ENCODE peak calls at places on chromosomes 1 and 21, in six cellular contexts. B, F, G, I, Q and M are unnamed samples.

GRCh38 chr1:159090566-159091546 is 14.3 kb upstream of the AIM2 start:
- DNase-seq in B (no peak), F (no peak), G (no peak), I (no peak), Q (no peak), M (no peak)

GRCh38 chr1:21244986-21245687 is 45.1 kb downstream of the ECE1 start:
- DNase-seq in B (peak), F (peak), G (peak), I (no peak), Q (no peak), M (no peak)

GRCh38 chr1:52365091-52365745 is 787 bp downstream of the CC2D1B start:
- DNase-seq in B (peak), F (peak), G (peak), I (no peak), Q (no peak), M (no peak)

GRCh38 chr1:42944207-42944928 is 14.3 kb downstream of the SLC2A1 start:
- DNase-seq in B (no peak), F (no peak), G (no peak), I (no peak), Q (no peak), M (no peak)

GRCh38 chr1:109621402-109622101 is 1.9 kb downstream of the AMPD2 start:
- DNase-seq in B (no peak), F (no peak), G (no peak), I (no peak), Q (no peak), M (no peak)

GRCh38 chr1:37722181-37723071 is 30.1 kb downstream of the CDCA8 start:
- DNase-seq in B (no peak), F (no peak), G (no peak), I (no peak), Q (no peak), M (no peak)

GRCh38 chr1:203328714-203329122 is 22.2 kb downstream of the FMOD start:
- DNase-seq in B (peak), F (peak), G (peak), I (no peak), Q (peak), M (no peak)

GRCh38 chr1:63752176-63752575 is 21.6 kb upstream of the ROR1 start:
- DNase-seq in B (no peak), F (no peak), G (no peak), I (no peak), Q (no peak), M (no peak)

GRCh38 chr1:193060938-193061337 is 1.5 kb downstream of the RO60 start:
- DNase-seq in B (peak), F (no peak), G (no peak), I (no peak), Q (no peak), M (no peak)

GRCh38 chr21:35506352-35506751 is 457.2 kb upstream of the RUNX1 start:
- DNase-seq in B (no peak), F (no peak), G (peak), I (no peak), Q (no peak), M (no peak)

GRCh38 chr1:153518562-153518961 is 17.2 kb downstream of the S100A6 start:
- DNase-seq in B (no peak), F (no peak), G (no peak), I (no peak), Q (no peak), M (no peak)

GRCh38 chr1:111624382-111624781 is 4.8 kb downstream of the RAP1A start:
- DNase-seq in B (no peak), F (no peak), G (no peak), I (no peak), Q (no peak), M (peak)

GRCh38 chr1:16905856-16906702 is 10.3 kb downstream of the RNU1-2 start:
- DNase-seq in B (no peak), F (no peak), G (no peak), I (no peak), Q (no peak), M (no peak)

GRCh38 chr1:61453111-61453961 is 271.6 kb downstream of the TM2D1 start:
- DNase-seq in B (peak), F (peak), G (peak), I (peak), Q (peak), M (peak)
- TF ChIP-seq CREB1 in B (no peak), F (no peak), G (no peak), I (peak), Q (peak), M (no peak)

GRCh38 chr21:36709868-36710728 is 11.2 kb downstream of the SIM2 start:
- DNase-seq in B (no peak), F (peak), G (peak), I (no peak), Q (no peak), M (no peak)

GRCh38 chr21:36710729-36711048 is 11.8 kb downstream of the SIM2 start:
- DNase-seq in B (no peak), F (no peak), G (peak), I (no peak), Q (no peak), M (no peak)

GRCh38 chr21:36708512-36709029 is 9.7 kb downstream of the SIM2 start:
- DNase-seq in B (no peak), F (no peak), G (peak), I (no peak), Q (no peak), M (no peak)

GRCh38 chr21:36707763-36708511 is 9.0 kb downstream of the SIM2 start:
- DNase-seq in B (no peak), F (no peak), G (peak), I (no peak), Q (no peak), M (no peak)

DNA sequence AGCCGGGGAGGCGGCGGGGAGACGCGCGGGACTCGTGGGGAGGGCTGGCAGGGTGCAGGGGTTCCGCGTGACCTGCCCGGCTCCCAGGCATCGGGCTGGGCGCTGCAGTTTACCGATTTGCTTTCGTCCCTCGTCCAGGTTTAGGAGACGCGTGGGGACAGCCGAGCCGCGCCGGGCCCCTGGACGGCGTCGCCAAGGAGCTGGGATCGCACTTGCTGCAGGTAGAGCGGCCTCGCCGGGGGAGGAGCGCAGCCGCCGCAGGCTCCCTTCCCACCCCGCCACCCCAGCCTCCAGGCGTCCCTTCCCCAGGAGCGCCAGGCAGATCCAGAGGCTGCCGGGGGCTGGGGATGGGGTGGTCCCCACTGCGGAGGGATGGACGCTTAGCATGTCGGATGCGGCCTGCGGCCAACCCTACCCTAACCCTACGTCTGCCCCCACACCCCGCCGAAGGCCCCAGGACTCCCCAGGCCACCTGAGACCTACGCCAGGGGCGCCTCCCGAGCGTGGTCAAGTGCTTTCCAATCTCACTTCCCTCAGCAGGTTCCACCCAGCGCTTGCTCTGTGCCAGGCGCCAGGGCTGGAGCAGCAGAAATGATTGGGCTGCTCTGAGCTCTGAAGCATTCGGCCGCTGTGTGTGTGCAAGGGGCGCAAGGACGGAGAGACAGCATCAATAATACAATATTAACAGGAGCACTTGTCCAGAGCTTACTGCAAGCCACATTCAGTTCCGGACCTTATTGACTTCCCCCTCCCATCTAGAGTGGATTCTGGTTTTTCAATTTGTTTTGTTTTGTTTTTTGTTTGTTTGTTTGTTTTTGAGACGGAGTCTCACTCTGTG is 10.3 kb downstream of the SIM2 start:
- DNase-seq in B (no peak), F (peak), G (peak), I (no peak), Q (no peak), M (no peak)
- TF ChIP-seq CREB1 in B (no peak), F (no peak), G (no peak), I (no peak), Q (no peak), M (no peak)

DNA sequence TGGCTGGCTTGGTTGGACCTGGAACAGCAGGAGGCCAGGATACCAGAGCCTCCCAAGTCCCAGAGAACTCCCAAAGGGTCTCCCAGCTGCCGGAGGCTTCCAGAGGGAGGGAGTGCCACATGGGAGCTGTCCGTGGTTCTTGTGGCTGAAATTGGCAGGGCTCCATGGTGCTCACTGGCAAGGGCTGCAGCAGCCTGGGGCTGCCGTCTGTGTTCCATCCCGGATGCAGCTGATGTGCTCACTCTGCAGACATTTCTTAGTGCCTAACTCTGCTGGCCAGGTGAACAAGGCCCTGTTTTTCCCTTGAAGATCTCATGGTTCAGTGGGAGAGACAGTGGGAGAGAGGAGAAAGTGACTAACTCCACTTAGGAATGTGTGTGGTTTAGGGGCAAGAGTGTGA is 261.1 kb downstream of the CAMTA1 start:
- DNase-seq in B (no peak), F (peak), G (peak), I (no peak), Q (no peak), M (no peak)
- TF ChIP-seq CREB1 in B (no peak), F (no peak), G (no peak), I (no peak), Q (no peak), M (no peak)

GRCh38 chr1:39509360-39510009 is 18.0 kb downstream of the BMP8A start:
- DNase-seq in B (no peak), F (no peak), G (peak), I (no peak), Q (no peak), M (peak)

GRCh38 chr1:39507230-39507928 is 15.9 kb downstream of the BMP8A start:
- DNase-seq in B (peak), F (peak), G (peak), I (no peak), Q (peak), M (no peak)

GRCh38 chr1:39505289-39505688 is 13.9 kb downstream of the BMP8A start:
- DNase-seq in B (no peak), F (no peak), G (no peak), I (no peak), Q (peak), M (no peak)

GRCh38 chr1:39508266-39508665 is 16.8 kb downstream of the BMP8A start:
- DNase-seq in B (no peak), F (no peak), G (no peak), I (no peak), Q (no peak), M (no peak)

GRCh38 chr1:39508857-39509305 is 17.4 kb downstream of the BMP8A start:
- DNase-seq in B (no peak), F (no peak), G (no peak), I (no peak), Q (peak), M (no peak)
- TF ChIP-seq CREB1 in B (no peak), F (no peak), G (no peak), I (no peak), Q (no peak), M (no peak)

DNA sequence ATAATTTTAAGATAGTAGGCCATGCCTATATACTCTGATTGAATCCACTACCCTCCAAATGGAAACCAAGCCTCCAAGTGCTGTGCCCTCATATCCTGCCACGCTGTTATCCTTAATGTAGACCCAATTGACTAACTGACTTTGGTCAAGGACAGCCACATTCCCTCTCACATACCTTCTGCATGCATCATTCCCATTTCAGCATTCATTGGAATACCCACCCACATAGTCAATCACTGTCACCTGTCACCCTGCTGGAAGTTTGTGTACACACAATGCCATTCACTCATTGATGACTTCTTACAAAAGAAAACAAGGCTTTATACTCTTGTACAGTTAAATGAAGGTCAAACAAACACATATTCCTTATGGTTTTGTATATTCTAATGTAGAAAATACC is 221.1 kb upstream of the PBX1 start:
- DNase-seq in B (no peak), F (no peak), G (no peak), I (no peak), Q (peak), M (no peak)
- TF ChIP-seq CREB1 in B (no peak), F (no peak), G (no peak), I (no peak), Q (no peak), M (no peak)